ENCODE peak calls at places on chromosomes 11 and 22, in eight cellular contexts. K is H9; W is thoracic aorta; X is effector CD8-positive, alpha-beta T cell; U is AG04449; C is HEK293T; B is A549; T is sciatic nerve. V is an unnamed sample.

GRCh38 chr22:45867118-45867905 is 109.7 kb downstream of the WNT7B start:
- DNase-seq in K (peak; percentile 51), W (no peak), X (no peak), U (no peak), C (no peak), B (no peak), T (no peak), V (no peak)

GRCh38 chr11:459511-460220 is 9.6 kb downstream of the PTDSS2 start:
- DNase-seq in K (no peak), W (no peak), X (no peak), U (no peak), C (no peak), B (no peak), T (no peak), V (no peak)

GRCh38 chr22:17970205-17970708 is 54.1 kb downstream of the MICAL3 start:
- DNase-seq in K (no peak), W (no peak), X (no peak), U (no peak), C (no peak), B (no peak), T (no peak), V (no peak)

GRCh38 chr11:15493921-15494630 is 379.4 kb downstream of the INSC start:
- DNase-seq in K (no peak), W (no peak), X (no peak), U (no peak), C (no peak), B (no peak), T (no peak), V (no peak)

GRCh38 chr11:12269446-12270214 is 107.7 kb upstream of the PARVA start:
- DNase-seq in K (no peak), W (no peak), X (no peak), U (no peak), C (no peak), B (no peak), T (no peak), V (no peak)

GRCh38 chr22:42947211-42947990 is 67.5 kb downstream of the PACSIN2 start:
- DNase-seq in K (peak; percentile 41), W (no peak), X (no peak), U (no peak), C (no peak), B (peak; percentile 37), T (no peak), V (no peak)

GRCh38 chr11:118098996-118099837 is 12.5 kb upstream of the SMIM35 start:
- DNase-seq in K (peak; percentile 57), W (no peak), X (no peak), U (no peak), C (no peak), B (no peak), T (peak; percentile 45), V (no peak)

GRCh38 chr11:125348141-125348651 is 147.9 kb downstream of the FEZ1 start:
- DNase-seq in K (no peak), W (no peak), X (no peak), U (no peak), C (no peak), B (no peak), T (no peak), V (no peak)

GRCh38 chr11:117385471-117385870 is 57.8 kb downstream of the CEP164 start:
- DNase-seq in K (no peak), W (no peak), X (no peak), U (no peak), C (no peak), B (no peak), T (no peak), V (no peak)

GRCh38 chr22:48705917-48706605 is 1121.6 kb downstream of the BRD1 start:
- DNase-seq in K (no peak), W (no peak), X (no peak), U (no peak), C (no peak), B (no peak), T (peak; percentile 53), V (no peak)

GRCh38 chr11:61162092-61162935 is 1.1 kb upstream of the VPS37C start:
- DNase-seq in K (no peak), W (no peak), X (no peak), U (no peak), C (no peak), B (peak; percentile 20), T (peak; percentile 33), V (no peak)

GRCh38 chr11:38562562-38562961 is 1964.5 kb upstream of the RAG2 start:
- DNase-seq in K (no peak), W (no peak), X (no peak), U (no peak), C (no peak), B (no peak), T (no peak), V (no peak)

GRCh38 chr22:31439805-31440204 is 40.4 kb downstream of the DRG1 start:
- DNase-seq in K (no peak), W (no peak), X (no peak), U (no peak), C (no peak), B (no peak), T (no peak), V (no peak)

GRCh38 chr11:22341582-22341919 is 3.4 kb downstream of the SLC17A6 start:
- DNase-seq in K (peak; percentile 57), W (no peak), X (no peak), U (no peak), C (no peak), B (no peak), T (no peak), V (no peak)

GRCh38 chr11:134519788-134520187 is 107.7 kb upstream of the B3GAT1 start:
- DNase-seq in K (no peak), W (no peak), X (no peak), U (no peak), C (no peak), B (no peak), T (no peak), V (no peak)

GRCh38 chr11:77201991-77202841 is 74.2 kb downstream of the MYO7A start:
- DNase-seq in K (no peak), W (no peak), X (no peak), U (no peak), C (no peak), B (no peak), T (peak; percentile 42), V (no peak)

GRCh38 chr11:128367573-128367972 is 219.8 kb downstream of the ETS1 start:
- DNase-seq in K (no peak), W (no peak), X (no peak), U (no peak), C (no peak), B (no peak), T (no peak), V (no peak)

GRCh38 chr11:13343067-13343466 is 65.5 kb downstream of the BMAL1 start:
- DNase-seq in K (no peak), W (no peak), X (no peak), U (no peak), C (no peak), B (no peak), T (no peak), V (no peak)

GRCh38 chr11:116109228-116109627 is 605.0 kb upstream of the CADM1 start:
- DNase-seq in K (peak; percentile 18), W (no peak), X (no peak), U (no peak), C (peak; percentile 17), B (peak; percentile 39), T (no peak), V (peak; percentile 2)

GRCh38 chr11:35029979-35030378 is 109.0 kb upstream of the CD44 start:
- DNase-seq in K (no peak), W (no peak), X (no peak), U (no peak), C (no peak), B (no peak), T (no peak), V (peak; percentile 22)

GRCh38 chr11:102061276-102061675 is 14.0 kb downstream of the CFAP300 start:
- DNase-seq in K (no peak), W (no peak), X (no peak), U (no peak), C (peak; percentile 36), B (no peak), T (no peak), V (no peak)

GRCh38 chr11:40924915-40925314 is 534.5 kb downstream of the LRRC4C start:
- DNase-seq in K (no peak), W (no peak), X (no peak), U (no peak), C (no peak), B (no peak), T (no peak), V (no peak)

GRCh38 chr11:44793350-44794090 is 66.8 kb downstream of the TSPAN18 start:
- DNase-seq in K (no peak), W (no peak), X (no peak), U (no peak), C (no peak), B (no peak), T (no peak), V (no peak)

GRCh38 chr11:19259487-19260345 is 19.0 kb upstream of the E2F8 start:
- DNase-seq in K (peak; percentile 52), W (no peak), X (peak; percentile 24), U (no peak), C (peak; percentile 66), B (peak; percentile 40), T (peak; percentile 82), V (peak; percentile 10)

GRCh38 chr11:119886667-119887230 is 157.7 kb upstream of the NECTIN1 start:
- DNase-seq in K (no peak), W (no peak), X (no peak), U (no peak), C (no peak), B (no peak), T (no peak), V (no peak)

GRCh38 chr11:127018683-127019279 is 18.2 kb upstream of the KIRREL3 start:
- DNase-seq in K (no peak), W (no peak), X (no peak), U (no peak), C (no peak), B (no peak), T (no peak), V (no peak)

GRCh38 chr22:43448048-43448447 is 36.2 kb downstream of the MPPED1 start:
- DNase-seq in K (peak; percentile 10), W (no peak), X (no peak), U (no peak), C (no peak), B (no peak), T (peak; percentile 33), V (no peak)

GRCh38 chr22:33380789-33381530 is 322.8 kb upstream of the SYN3 start:
- DNase-seq in K (no peak), W (no peak), X (no peak), U (peak; percentile 82), C (no peak), B (peak; percentile 6), T (no peak), V (peak; percentile 27)

GRCh38 chr11:102135256-102135655 is 25.0 kb downstream of the YAP1 start:
- DNase-seq in K (no peak), W (no peak), X (no peak), U (no peak), C (no peak), B (no peak), T (no peak), V (no peak)

GRCh38 chr11:65366340-65366773 is 11.8 kb downstream of the TIGD3 start:
- DNase-seq in K (peak; percentile 61), W (no peak), X (peak; percentile 22), U (no peak), C (peak; percentile 85), B (peak; percentile 90), T (no peak), V (no peak)

GRCh38 chr22:23090079-23090835 is 19.9 kb downstream of the GNAZ start:
- DNase-seq in K (no peak), W (no peak), X (no peak), U (no peak), C (no peak), B (no peak), T (no peak), V (no peak)

GRCh38 chr11:26228778-26229177 is 103.2 kb upstream of the ANO3 start:
- DNase-seq in K (no peak), W (no peak), X (no peak), U (no peak), C (no peak), B (no peak), T (no peak), V (no peak)

GRCh38 chr11:62601114-62601363 is 626 bp downstream of the MTA2 start:
- DNase-seq in K (no peak), W (no peak), X (no peak), U (no peak), C (no peak), B (no peak), T (no peak), V (no peak)

GRCh38 chr11:64089493-64089892 is 53.8 kb downstream of the FLRT1 start:
- DNase-seq in K (no peak), W (no peak), X (no peak), U (no peak), C (no peak), B (no peak), T (no peak), V (no peak)